ENCODE peak calls at places on chromosomes 16 and 17, in five cellular contexts. Y is WTC11, V is amniotic stem cell, Z is T-helper 9 cell, W is EL. U is an unnamed sample.

GRCh38 chr16:2229602-2230250 is 6.3 kb downstream of the E4F1 start:
- DNase-seq in W (no peak), Z (no peak), Y (no peak), V (no peak), U (no peak)

GRCh38 chr17:17783121-17783824 is 53.5 kb downstream of the SREBF1 start:
- DNase-seq in W (peak), V (no peak), Z (peak), Y (peak), U (no peak)

GRCh38 chr16:88398874-88399178 is 16.1 kb downstream of the ZNF469 start:
- DNase-seq in V (no peak), W (no peak), Z (no peak), Y (no peak), U (no peak)

GRCh38 chr17:77846531-77847085 is 111.9 kb upstream of the TNRC6C start:
- DNase-seq in W (no peak), Z (peak), V (no peak), Y (no peak), U (no peak)

GRCh38 chr16:31476305-31477219 is 4.6 kb downstream of the TGFB1I1 start:
- DNase-seq in Y (peak), W (no peak), V (no peak), Z (peak), U (no peak)

GRCh38 chr17:47720754-47721533 is 12.1 kb upstream of the TBX21 start:
- DNase-seq in Z (peak), W (peak), V (peak), Y (peak), U (no peak)

GRCh38 chr17:49055181-49055927 is 58.2 kb downstream of the IGF2BP1 start:
- DNase-seq in V (no peak), Y (peak), W (no peak), Z (no peak), U (no peak)

GRCh38 chr16:82880361-82880760 is 253.6 kb downstream of the CDH13 start:
- DNase-seq in V (no peak), Z (no peak), W (no peak), Y (no peak), U (no peak)

GRCh38 chr17:58083491-58084316 is 485 bp downstream of the DYNLL2 start:
- DNase-seq in Z (peak), Y (no peak), V (no peak), W (peak), U (no peak)

GRCh38 chr16:1706386-1707192 is 594 bp downstream of the MAPK8IP3 start:
- DNase-seq in Z (peak), Y (peak), V (no peak), W (peak), U (no peak)

GRCh38 chr17:21010705-21011596 is 31.9 kb downstream of the USP22 start:
- DNase-seq in W (no peak), V (no peak), Y (no peak), Z (no peak), U (no peak)

GRCh38 chr16:85733839-85734170 is 17.1 kb downstream of the C16orf74 start:
- DNase-seq in Y (peak), W (peak), Z (no peak), V (no peak), U (no peak)

GRCh38 chr16:89691231-89691985 is 4.9 kb downstream of the CDK10 start:
- DNase-seq in W (no peak), V (no peak), Y (no peak), Z (no peak), U (no peak)

GRCh38 chr16:81637336-81638235 is 141.5 kb upstream of the PLCG2 start:
- DNase-seq in V (no peak), W (no peak), Y (no peak), Z (no peak), U (no peak)

GRCh38 chr17:46862949-46863348 is 11.6 kb downstream of the WNT9B start:
- DNase-seq in Y (peak), W (no peak), Z (no peak), V (no peak), U (no peak)

GRCh38 chr17:77325826-77326581 is 185.2 kb downstream of the SEC14L1 start:
- DNase-seq in V (no peak), W (peak), Z (no peak), Y (peak), U (no peak)

GRCh38 chr17:68326681-68327080 is 35.4 kb downstream of the ARSG start:
- DNase-seq in W (no peak), Y (no peak), V (no peak), Z (no peak), U (no peak)

GRCh38 chr16:50072730-50073129 is 7.0 kb downstream of the HEATR3 start:
- DNase-seq in V (no peak), W (no peak), Z (no peak), Y (no peak), U (no peak)

GRCh38 chr17:14575349-14575966 is 274.6 kb downstream of the HS3ST3B1 start:
- DNase-seq in W (peak), Z (no peak), Y (no peak), V (no peak), U (peak)

GRCh38 chr17:81349397-81350319 is 45.6 kb upstream of the BAHCC1 start:
- DNase-seq in V (no peak), Y (no peak), W (peak), Z (no peak), U (no peak)

GRCh38 chr16:24645739-24646645 is 83.5 kb upstream of the TNRC6A start:
- DNase-seq in W (peak), Z (no peak), V (peak), Y (no peak), U (peak)

GRCh38 chr16:4501071-4501478 is 24.9 kb downstream of the HMOX2 start:
- DNase-seq in V (no peak), W (peak), Y (no peak), Z (no peak), U (no peak)

GRCh38 chr16:73214825-73215481 is 167.0 kb upstream of the ZFHX3 start:
- DNase-seq in Y (no peak), Z (no peak), W (peak), V (peak), U (peak)

GRCh38 chr17:74448774-74449173 is 16.9 kb downstream of the GPRC5C start:
- DNase-seq in Y (no peak), Z (no peak), V (no peak), W (no peak), U (no peak)

GRCh38 chr17:19387921-19388521 is 1.0 kb upstream of the MFAP4 start:
- DNase-seq in V (no peak), Z (no peak), Y (no peak), W (peak), U (no peak)

GRCh38 chr17:77999413-78000173 is 41.1 kb downstream of the TNRC6C start:
- DNase-seq in V (no peak), Z (no peak), Y (no peak), W (peak), U (no peak)

GRCh38 chr16:11327277-11328171 is 17.7 kb upstream of the RMI2 start:
- DNase-seq in Y (no peak), Z (no peak), V (no peak), W (no peak), U (no peak)

GRCh38 chr17:10756604-10757003 is 26.8 kb upstream of the TMEM220 start:
- DNase-seq in V (no peak), W (no peak), Z (no peak), Y (no peak), U (no peak)

GRCh38 chr16:66553223-66553622 is 847 bp downstream of the CKLF start:
- DNase-seq in Y (no peak), V (no peak), W (peak), Z (no peak), U (no peak)

GRCh38 chr16:81641403-81642106 is 137.5 kb upstream of the PLCG2 start:
- DNase-seq in Y (peak), Z (no peak), W (no peak), V (no peak), U (no peak)

U was measured in AG04450.